ENCODE peak calls at places on chromosome 22, in four cellular contexts. D is SK-N-SH, T is K562, L is GM12878. S is an unnamed sample.

GRCh38 chr22:17742528-17742902 is 31.8 kb downstream of the BID start:
- DNase-seq in T (peak; percentile 92), L (no peak), D (peak; percentile 93), S (peak; percentile 63)

GRCh38 chr22:48536691-48537591 is 1290.7 kb downstream of the BRD1 start:
- DNase-seq in D (no peak), T (no peak), L (no peak), S (no peak)

GRCh38 chr22:41234815-41235687 is 5.7 kb downstream of the CHADL start:
- DNase-seq in T (no peak), D (no peak), L (no peak), S (peak; percentile 82)

GRCh38 chr22:33803371-33803770 is 116.9 kb downstream of the LARGE1 start:
- DNase-seq in L (no peak), D (no peak), T (no peak), S (no peak)

GRCh38 chr22:27990879-27991278 is 71.8 kb upstream of the PITPNB start:
- DNase-seq in D (peak; percentile 72), L (no peak), T (peak; percentile 62), S (peak; percentile 63)

GRCh38 chr22:48654492-48654891 is 1173.2 kb downstream of the BRD1 start:
- DNase-seq in T (no peak), L (no peak), D (no peak), S (no peak)

GRCh38 chr22:27534720-27535125 is 266.8 kb downstream of the MN1 start:
- DNase-seq in T (no peak), D (no peak), L (no peak), S (peak; percentile 35)

GRCh38 chr22:23282089-23282501 is 101.8 kb downstream of the BCR start:
- DNase-seq in L (no peak), D (no peak), T (no peak), S (no peak)

GRCh38 chr22:41905411-41906202 is 9.3 kb downstream of the SHISA8 start:
- DNase-seq in L (no peak), T (no peak), D (no peak), S (no peak)

GRCh38 chr22:42742940-42743339 is 22.3 kb upstream of the A4GALT start:
- DNase-seq in T (peak; percentile 72), D (no peak), L (no peak), S (no peak)

GRCh38 chr22:17350292-17350691 is 19.0 kb upstream of the CECR2 start:
- DNase-seq in D (no peak), L (no peak), T (no peak), S (no peak)

GRCh38 chr22:21569459-21570161 is 2.1 kb downstream of the UBE2L3 start:
- DNase-seq in D (no peak), T (no peak), L (no peak), S (no peak)

GRCh38 chr22:32005453-32005852 is 37.6 kb upstream of the SLC5A1 start:
- DNase-seq in L (no peak), T (no peak), D (no peak), S (no peak)

GRCh38 chr22:26847046-26847445 is 189.7 kb downstream of the MIAT start:
- DNase-seq in T (no peak), L (no peak), D (no peak), S (no peak)

GRCh38 chr22:23784215-23784732 is 2.5 kb upstream of the SMARCB1 start:
- DNase-seq in L (no peak), D (no peak), T (no peak), S (peak; percentile 54)

GRCh38 chr22:43151251-43152000 is at the start of gene TSPO:
- DNase-seq in T (peak; percentile 84), D (peak; percentile 89), L (no peak), S (no peak)

GRCh38 chr22:46076651-46077339 is 73.5 kb upstream of the PPARA start:
- DNase-seq in L (no peak), D (no peak), T (no peak), S (no peak)

GRCh38 chr22:38397189-38398097 is 57.6 kb downstream of the KCNJ4 start:
- DNase-seq in T (no peak), D (no peak), L (no peak), S (no peak)

GRCh38 chr22:23035557-23036277 is 34.6 kb upstream of the GNAZ start:
- DNase-seq in L (peak; percentile 13), T (peak; percentile 56), D (no peak), S (no peak)

GRCh38 chr22:48210812-48211211 is 1448.4 kb downstream of the TBC1D22A start:
- DNase-seq in T (no peak), L (no peak), D (no peak), S (no peak)

GRCh38 chr22:39437836-39438704 is 18.7 kb upstream of the MGAT3 start:
- DNase-seq in T (no peak), L (no peak), D (no peak), S (no peak)

GRCh38 chr22:39435616-39436015 is 21.2 kb upstream of the MGAT3 start:
- DNase-seq in D (no peak), T (no peak), L (no peak), S (no peak)

GRCh38 chr22:39434721-39435120 is 22.1 kb upstream of the MGAT3 start:
- DNase-seq in D (no peak), T (no peak), L (no peak), S (no peak)

GRCh38 chr22:39443416-39443815 is 13.4 kb upstream of the MGAT3 start:
- DNase-seq in T (no peak), D (no peak), L (no peak), S (no peak)

DNA sequence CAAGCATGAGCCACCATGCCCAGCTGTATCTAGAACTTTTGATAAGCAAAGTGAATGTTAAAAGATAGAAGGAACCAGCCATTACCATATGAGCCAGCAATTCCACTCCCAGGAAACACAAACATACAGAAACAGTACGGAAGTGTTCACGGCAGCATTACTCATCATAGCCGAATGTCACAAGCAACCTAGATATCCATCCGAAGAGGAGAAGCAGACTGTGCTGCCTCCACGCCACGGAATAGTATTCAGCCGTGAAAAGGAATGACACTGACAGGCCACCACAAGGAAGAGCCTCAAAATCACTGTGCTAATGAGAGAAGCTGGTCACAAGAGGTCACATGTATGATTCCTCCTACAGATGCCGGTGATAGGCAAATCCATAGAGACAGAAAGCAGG is 17.6 kb upstream of the MGAT3 start:
- DNase-seq in T (no peak), D (no peak), L (no peak), S (peak; percentile 25)
- H3K79me2 ChIP-seq in T (no peaks in the 10 kb centered on the region), D (no peaks in the 10 kb centered on the region), L (no peaks in the 10 kb centered on the region), S (no peaks in the 10 kb centered on the region)

GRCh38 chr22:36528336-36528735 is 630 bp downstream of the EIF3D start:
- DNase-seq in L (no peak), T (peak; percentile 40), D (peak; percentile 49), S (no peak)

GRCh38 chr22:36532466-36532865 is 3.5 kb upstream of the EIF3D start:
- DNase-seq in D (no peak), L (no peak), T (no peak), S (no peak)

DNA sequence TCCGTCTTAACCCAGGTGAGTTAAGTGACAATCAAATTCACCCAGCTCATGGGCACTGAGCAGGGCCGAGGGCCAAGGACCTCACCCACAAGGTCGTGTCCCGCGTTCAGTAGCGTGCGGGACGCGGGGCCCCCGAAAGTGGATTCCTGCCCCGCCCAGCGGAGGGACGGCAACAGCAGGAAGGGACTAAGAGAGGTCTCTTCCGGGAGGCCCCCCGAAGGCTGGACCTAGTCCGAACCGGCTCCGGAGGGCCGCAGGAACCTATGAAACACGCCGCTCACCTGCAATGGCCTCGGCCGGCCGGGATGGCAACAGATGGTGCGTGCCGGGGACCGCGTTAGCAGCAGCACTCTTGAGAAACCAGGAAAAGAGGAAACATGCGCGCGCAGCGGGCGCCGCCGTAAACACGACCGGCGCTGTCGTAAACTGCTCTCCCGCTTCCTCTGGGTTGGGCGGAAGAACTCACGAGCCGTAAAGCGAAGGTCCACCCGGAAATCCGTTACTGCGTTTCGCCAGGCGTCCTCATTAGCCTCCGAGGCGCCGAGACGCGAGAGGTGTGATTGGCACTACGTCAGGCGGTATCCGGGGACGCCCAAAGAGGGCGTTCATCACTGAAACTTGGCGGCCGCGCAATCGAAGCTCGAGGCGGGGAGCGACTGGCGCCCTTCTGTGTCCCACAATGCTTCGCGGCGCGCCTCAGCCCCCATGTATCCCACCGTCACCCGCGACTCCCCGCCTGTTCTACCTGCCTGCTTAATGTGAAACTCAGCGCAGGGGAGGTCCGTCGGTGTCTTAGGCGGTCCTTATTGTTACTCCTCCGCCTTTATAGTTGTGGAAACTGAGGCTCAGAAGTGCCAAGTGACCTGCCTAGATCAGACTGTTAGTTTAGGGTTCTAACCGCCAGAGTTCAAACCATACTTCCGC is at the start of gene EIF3D:
- DNase-seq in L (peak; percentile 99), D (peak; percentile 91), T (peak; percentile 78), S (peak; percentile 99)
- TF ChIP-seq REST in L (peak; percentile 22), D (no peak), T (no peak), S (no peak)

GRCh38 chr22:29043906-29044575 is 17.6 kb downstream of the C22orf31 start:
- DNase-seq in L (no peak), T (no peak), D (no peak), S (no peak)
- TF ChIP-seq SMC3 in L (no peak), T (no peak), D (no peak), S (no peak)

GRCh38 chr22:44683881-44684280 is 18.1 kb upstream of the PRR5 start:
- DNase-seq in T (no peak), D (no peak), L (no peak), S (no peak)

GRCh38 chr22:44685384-44686056 is 16.5 kb upstream of the PRR5 start:
- DNase-seq in D (peak; percentile 60), L (peak; percentile 71), T (peak; percentile 66), S (no peak)

GRCh38 chr22:44682556-44683168 is 19.3 kb upstream of the PRR5 start:
- DNase-seq in L (no peak), T (no peak), D (no peak), S (no peak)

GRCh38 chr22:44684506-44685383 is 17.3 kb upstream of the PRR5 start:
- DNase-seq in T (peak; percentile 82), L (peak; percentile 63), D (peak; percentile 92), S (peak; percentile 92)

GRCh38 chr22:44683237-44683636 is 18.8 kb upstream of the PRR5 start:
- DNase-seq in T (no peak), L (peak; percentile 45), D (no peak), S (no peak)
- H3K79me2 ChIP-seq in T (peaks cover 71% of the 10 kb centered on the region), L (no peaks in the 10 kb centered on the region), D (no peaks in the 10 kb centered on the region), S (peaks cover 51% of the 10 kb centered on the region)

GRCh38 chr22:20187777-20188566 is 37.1 kb upstream of the CCDC188 start:
- DNase-seq in T (no peak), D (no peak), L (no peak), S (no peak)

GRCh38 chr22:20188567-20188877 is 37.7 kb upstream of the CCDC188 start:
- DNase-seq in D (no peak), L (no peak), T (no peak), S (no peak)

GRCh38 chr22:20186183-20186870 is 35.5 kb upstream of the CCDC188 start:
- DNase-seq in D (peak; percentile 59), L (no peak), T (peak; percentile 90), S (peak; percentile 44)

GRCh38 chr22:20185750-20186149 is 34.9 kb upstream of the CCDC188 start:
- DNase-seq in D (no peak), L (no peak), T (no peak), S (no peak)

GRCh38 chr22:20186871-20187546 is 36.2 kb upstream of the CCDC188 start:
- DNase-seq in L (no peak), T (no peak), D (no peak), S (no peak)
- TF ChIP-seq REST in L (no peak), T (no peak), D (no peak), S (no peak)

GRCh38 chr22:37316875-37317371 is 34.6 kb downstream of the CYTH4 start:
- DNase-seq in D (peak; percentile 92), T (peak; percentile 75), L (no peak), S (peak; percentile 83)
- TF ChIP-seq SMC3 in D (peak; percentile 99), T (peak; percentile 95), L (peak; percentile 90), S (peak; percentile 95)

S was measured in HepG2.